ENCODE peak calls at places on chromosome 14, in six cellular contexts. U, H, W, O, Z and A are unnamed samples.

GRCh38 chr14:99229654-99230215 is 42.3 kb downstream of the BCL11B start:
- DNase-seq in W (no peak), U (no peak), H (no peak), O (no peak), Z (no peak), A (no peak)

GRCh38 chr14:65101631-65102440 is 481 bp downstream of the MAX start:
- DNase-seq in W (peak), H (no peak), O (no peak), Z (no peak), U (peak), A (peak)

GRCh38 chr14:53032161-53032803 is 81.4 kb upstream of the FERMT2 start:
- DNase-seq in Z (no peak), U (peak), W (no peak), H (peak), O (peak), A (peak)

GRCh38 chr14:36952702-36953101 is 219.7 kb downstream of the SLC25A21 start:
- DNase-seq in H (peak), Z (no peak), O (no peak), W (no peak), U (no peak), A (no peak)

GRCh38 chr14:50082784-50083466 is 33.4 kb downstream of the VCPKMT start:
- DNase-seq in U (no peak), O (peak), H (peak), W (no peak), Z (no peak), A (peak)

GRCh38 chr14:22427771-22428228 is 161.2 kb downstream of the DAD1 start:
- DNase-seq in H (peak), Z (no peak), O (peak), U (no peak), W (no peak), A (peak)

GRCh38 chr14:30551460-30551859 is 7.5 kb upstream of the G2E3 start:
- DNase-seq in Z (no peak), U (no peak), W (no peak), H (peak), O (no peak), A (no peak)

GRCh38 chr14:52961060-52961639 is 10.3 kb upstream of the FERMT2 start:
- DNase-seq in O (peak), U (no peak), W (peak), H (peak), Z (no peak), A (peak)

GRCh38 chr14:67725171-67725570 is 23.5 kb downstream of the RDH12 start:
- DNase-seq in H (no peak), U (no peak), O (no peak), Z (no peak), W (no peak), A (no peak)

GRCh38 chr14:91063119-91063518 is 2.7 kb upstream of the RPS6KA5 start:
- DNase-seq in Z (no peak), H (no peak), U (no peak), O (no peak), W (no peak), A (no peak)

GRCh38 chr14:74949211-74949610 is 6.2 kb downstream of the PGF start:
- DNase-seq in U (no peak), W (no peak), H (no peak), O (no peak), Z (no peak), A (no peak)

GRCh38 chr14:30284808-30285207 is 274.1 kb upstream of the G2E3 start:
- DNase-seq in H (no peak), U (no peak), Z (no peak), O (no peak), W (no peak), A (no peak)

GRCh38 chr14:85714046-85714445 is 184.1 kb downstream of the FLRT2 start:
- DNase-seq in U (no peak), O (no peak), Z (no peak), W (no peak), H (no peak), A (no peak)

GRCh38 chr14:29030970-29031369 is 264.4 kb downstream of the FOXG1 start:
- DNase-seq in U (no peak), O (no peak), H (no peak), W (no peak), Z (no peak), A (no peak)

GRCh38 chr14:26841920-26842741 is 244.3 kb upstream of the NOVA1 start:
- DNase-seq in Z (no peak), O (peak), U (no peak), H (peak), W (no peak), A (peak)

GRCh38 chr14:61750708-61751474 is 11.3 kb upstream of the SNAPC1 start:
- DNase-seq in O (peak), H (peak), W (peak), Z (peak), U (peak), A (peak)

GRCh38 chr14:99327458-99328250 is 55.7 kb upstream of the BCL11B start:
- DNase-seq in H (no peak), W (peak), Z (no peak), O (peak), U (no peak), A (no peak)

GRCh38 chr14:70281938-70282337 is 77.5 kb downstream of the COX16 start:
- DNase-seq in H (no peak), U (no peak), Z (no peak), W (no peak), O (no peak), A (no peak)

GRCh38 chr14:75578786-75579781 is 664 bp downstream of the FLVCR2 start:
- DNase-seq in H (peak), W (no peak), O (peak), U (peak), Z (no peak), A (peak)

GRCh38 chr14:37901978-37902377 is 305.7 kb upstream of the SSTR1 start:
- DNase-seq in Z (no peak), W (peak), H (peak), U (no peak), O (no peak), A (no peak)

GRCh38 chr14:65095633-65096205 is 6.6 kb downstream of the MAX start:
- DNase-seq in U (no peak), O (no peak), Z (no peak), W (no peak), H (peak), A (peak)

GRCh38 chr14:90717916-90718315 is 98.3 kb downstream of the TTC7B start:
- DNase-seq in H (peak), W (no peak), U (no peak), O (no peak), Z (no peak), A (peak)

GRCh38 chr14:77375164-77375950 is 1.5 kb downstream of the TMED8 start:
- DNase-seq in H (no peak), Z (no peak), W (no peak), O (no peak), U (no peak), A (no peak)

GRCh38 chr14:53146739-53147138 is 6.4 kb downstream of the DDHD1 start:
- DNase-seq in O (no peak), Z (no peak), U (no peak), H (no peak), W (no peak), A (no peak)

GRCh38 chr14:99561827-99562226 is 42.2 kb downstream of the CCDC85C start:
- DNase-seq in O (no peak), Z (no peak), H (no peak), W (no peak), U (no peak), A (no peak)

GRCh38 chr14:81589381-81590065 is 55.9 kb upstream of the SEL1L start:
- DNase-seq in W (no peak), H (no peak), O (no peak), Z (no peak), U (no peak), A (no peak)

GRCh38 chr14:50943943-50944646 is at the start of gene PYGL:
- DNase-seq in Z (no peak), O (peak), W (peak), U (peak), H (peak), A (peak)

GRCh38 chr14:72888636-72889201 is 5.2 kb downstream of the DPF3 start:
- DNase-seq in W (no peak), H (peak), O (no peak), Z (no peak), U (no peak), A (peak)

GRCh38 chr14:48325486-48325885 is 650.1 kb upstream of the MDGA2 start:
- DNase-seq in H (peak), W (no peak), O (no peak), Z (no peak), U (no peak), A (peak)

GRCh38 chr14:43003845-43004244 is 1397.2 kb downstream of the LRFN5 start:
- DNase-seq in H (peak), U (no peak), W (no peak), Z (no peak), O (no peak), A (no peak)

GRCh38 chr14:28656704-28657255 is 109.8 kb upstream of the FOXG1 start:
- DNase-seq in O (no peak), H (no peak), W (no peak), U (no peak), Z (no peak), A (no peak)

GRCh38 chr14:22844221-22845102 is 8.1 kb downstream of the MMP14 start:
- DNase-seq in W (no peak), Z (no peak), U (no peak), H (no peak), O (no peak), A (no peak)

GRCh38 chr14:37232907-37233481 is 35.3 kb downstream of the MIPOL1 start:
- DNase-seq in H (peak), Z (no peak), O (no peak), W (no peak), U (peak), A (peak)

GRCh38 chr14:76844223-76844622 is 18.0 kb downstream of the LRRC74A start:
- DNase-seq in O (no peak), W (peak), Z (no peak), U (no peak), H (peak), A (no peak)

GRCh38 chr14:48943913-48944312 is 642.3 kb downstream of the RPS29 start:
- DNase-seq in H (no peak), W (no peak), Z (no peak), O (no peak), U (no peak), A (no peak)

GRCh38 chr14:73235531-73236155 is 1.7 kb upstream of the PAPLN start:
- DNase-seq in O (no peak), U (peak), H (no peak), Z (peak), W (peak), A (peak)

GRCh38 chr14:61619494-61619893 is 75.8 kb upstream of the HIF1A start:
- DNase-seq in W (no peak), Z (no peak), H (no peak), U (no peak), O (no peak), A (no peak)

DNA sequence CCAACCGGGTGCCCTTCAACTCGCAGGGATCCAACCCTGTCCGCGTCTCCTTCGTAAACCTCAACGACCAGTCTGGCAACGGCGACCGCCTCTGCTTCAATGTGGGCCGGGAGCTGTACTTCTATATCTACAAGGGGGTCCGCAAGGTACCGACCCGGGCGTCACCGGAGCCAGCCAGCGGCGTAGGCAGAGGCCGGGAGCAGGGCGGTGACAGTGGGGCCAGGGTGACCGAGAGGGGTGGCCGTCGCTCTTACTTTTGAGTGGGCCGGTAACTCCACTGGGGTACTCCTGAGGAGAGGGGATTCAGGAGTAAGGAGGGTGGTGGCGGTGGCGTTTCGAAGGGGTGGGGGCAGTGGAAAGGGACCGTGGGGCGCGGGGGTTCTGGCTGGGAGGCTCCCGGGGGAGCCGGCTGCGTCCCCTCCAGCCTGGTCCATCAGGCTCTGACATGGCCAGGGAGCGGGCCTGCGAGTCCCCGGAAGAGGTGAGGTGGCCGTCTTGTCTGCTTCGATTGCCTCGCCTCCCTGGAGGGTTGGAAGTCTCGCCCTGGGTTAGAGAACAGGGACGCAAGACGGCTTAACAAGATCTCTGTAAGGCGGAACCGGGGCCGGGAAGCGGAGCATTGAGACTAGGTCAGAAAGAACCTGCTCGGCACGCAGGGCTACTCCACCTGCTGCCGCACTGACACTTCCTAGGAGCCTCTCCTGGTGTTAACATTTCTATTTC is 491 bp downstream of the WDR20 start:
- DNase-seq in H (no peak), U (peak), Z (no peak), W (peak), O (peak), A (peak)
- H3K4ac ChIP-seq in H (peak), U (no peak), Z (peak), W (no peak), O (peak), A (peak)

DNA sequence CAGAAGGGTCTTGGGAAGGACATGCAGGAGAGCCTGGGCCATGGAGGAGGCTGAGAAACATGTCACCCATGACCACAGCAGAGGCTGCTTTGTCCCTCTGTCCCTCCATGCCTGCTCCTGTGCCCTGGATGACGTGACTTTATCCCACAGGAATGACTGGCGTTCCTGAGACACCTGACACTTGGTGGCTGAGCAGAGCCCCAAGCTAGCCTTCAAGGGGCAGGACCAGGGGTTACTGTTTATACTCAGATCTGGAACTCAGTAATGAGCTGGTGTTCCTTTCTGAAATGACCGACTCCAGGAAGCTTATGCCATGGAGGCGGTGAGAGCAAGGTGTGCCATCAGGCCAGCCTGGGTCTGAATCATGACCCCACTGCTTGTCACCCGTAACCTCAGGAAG is 44.2 kb downstream of the ZFP36L1 start:
- DNase-seq in O (peak), H (no peak), W (no peak), U (no peak), Z (no peak), A (no peak)
- H3K14ac ChIP-seq in O (no peak), H (no peak), W (peak), U (no peak), Z (no peak), A (no peak)

DNA sequence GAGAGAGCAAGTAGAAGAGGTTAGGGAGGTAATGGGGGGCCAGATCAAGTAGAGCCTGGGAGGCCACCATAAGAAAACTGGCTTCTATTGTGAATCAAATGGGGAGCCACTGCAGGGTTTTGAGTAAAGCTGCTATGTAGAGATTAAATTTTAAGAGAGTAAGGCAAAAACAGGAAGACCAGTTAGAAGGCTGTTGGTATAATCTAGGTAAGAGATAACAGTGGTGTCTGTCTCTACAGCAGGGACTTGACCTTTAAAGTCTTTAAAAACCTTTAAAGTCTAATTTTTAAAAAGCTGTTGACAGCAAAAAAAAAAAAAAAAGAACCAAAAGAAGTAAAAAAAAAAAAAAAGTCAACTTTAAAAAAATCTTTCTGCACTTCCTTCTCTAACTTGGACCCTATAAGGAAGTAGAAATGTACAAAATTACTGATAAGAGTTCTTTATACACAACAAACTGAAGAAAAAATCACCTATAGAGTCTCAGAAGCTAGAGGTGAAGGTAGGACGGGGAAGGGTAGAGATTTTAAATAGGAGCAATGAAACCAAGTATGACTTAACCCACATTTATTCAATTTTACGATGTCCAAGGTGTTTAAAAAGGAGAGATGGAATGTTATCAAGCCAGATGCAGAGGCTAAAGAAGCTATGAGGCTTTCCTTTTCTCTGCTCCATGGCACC is 26.1 kb downstream of the SGPP1 start:
- DNase-seq in O (no peak), H (no peak), U (no peak), Z (no peak), W (no peak), A (no peak)
- H3K4me2 ChIP-seq in O (no peak), H (no peak), U (no peak), Z (no peak), W (no peak), A (no peak)

GRCh38 chr14:101473795-101474562 is 87.3 kb upstream of the DIO3 start:
- DNase-seq in W (no peak), O (no peak), H (no peak), Z (no peak), U (no peak), A (no peak)

GRCh38 chr14:101474563-101475467 is 86.5 kb upstream of the DIO3 start:
- DNase-seq in O (no peak), U (no peak), W (peak), H (no peak), Z (no peak), A (no peak)

GRCh38 chr14:101476931-101477553 is 84.3 kb upstream of the DIO3 start:
- DNase-seq in H (no peak), U (no peak), O (no peak), W (peak), Z (peak), A (no peak)

GRCh38 chr14:101476258-101476930 is 84.9 kb upstream of the DIO3 start:
- DNase-seq in Z (no peak), O (no peak), H (no peak), U (no peak), W (peak), A (no peak)

GRCh38 chr14:101475468-101476257 is 85.6 kb upstream of the DIO3 start:
- DNase-seq in H (peak), U (no peak), O (no peak), Z (no peak), W (peak), A (no peak)
- H3K4ac ChIP-seq in H (no peak), U (no peak), O (no peak), Z (no peak), W (no peak), A (no peak)

DNA sequence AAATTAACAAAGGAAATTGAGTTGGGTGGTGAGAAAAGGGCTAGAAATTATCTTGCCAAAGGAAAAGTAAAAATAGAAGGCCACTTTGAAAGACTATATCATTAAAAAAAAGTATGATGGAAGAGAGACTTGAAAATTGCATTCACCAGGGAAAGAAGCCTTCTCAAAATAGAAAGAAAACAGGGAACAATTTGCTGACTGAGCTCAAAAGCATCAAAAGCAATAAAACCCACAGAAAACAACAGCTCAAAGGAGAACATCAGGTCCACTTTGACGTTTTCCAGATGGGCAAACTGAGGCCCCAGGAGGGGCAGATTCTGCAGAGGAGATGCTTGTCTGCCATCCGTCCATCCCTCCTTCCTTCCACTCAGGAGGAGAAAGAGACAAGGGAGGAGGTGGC is 226.2 kb upstream of the RTL1 start:
- DNase-seq in U (no peak), W (no peak), H (no peak), Z (no peak), O (no peak), A (no peak)
- H3K14ac ChIP-seq in U (no peak), W (no peak), H (no peak), Z (no peak), O (no peak), A (no peak)

GRCh38 chr14:55404170-55404569 is 7.5 kb downstream of the ATG14 start:
- DNase-seq in O (no peak), Z (no peak), W (no peak), U (no peak), H (no peak), A (no peak)
- H3K4me2 ChIP-seq in O (no peak), Z (no peak), W (no peak), U (no peak), H (no peak), A (no peak)

GRCh38 chr14:59849371-59850130 is 21.0 kb downstream of the RTN1 start:
- DNase-seq in U (no peak), W (no peak), O (no peak), Z (no peak), H (no peak), A (no peak)
- H3K4ac ChIP-seq in U (no peak), W (no peak), O (no peak), Z (no peak), H (no peak), A (no peak)

GRCh38 chr14:88490168-88490567 is 64.6 kb downstream of the PTPN21 start:
- DNase-seq in H (no peak), U (no peak), Z (no peak), W (peak), O (no peak), A (no peak)
- H3K14ac ChIP-seq in H (no peak), U (no peak), Z (no peak), W (no peak), O (no peak), A (no peak)